ENCODE peak calls at places on chromosomes 3 and 15, in eight cellular contexts. H is body of pancreas; M is adrenal gland; L is RWPE2; J is effector memory CD4-positive, alpha-beta T cell; A is right cardiac atrium; W is breast epithelium; Q is OCI-LY7. O is an unnamed sample. For H3K9me3, the result is how much of the 10 kb centered on the place peaks cover.

GRCh38 chr3:148534089-148534988 is 163.4 kb upstream of the AGTR1 start:
- DNase-seq in M (no peak), Q (no peak), J (no peak), A (no peak), W (no peak), H (no peak), L (no peak), O (no peak)

GRCh38 chr3:135148431-135148830 is 353.4 kb downstream of the EPHB1 start:
- DNase-seq in H (peak), A (peak), L (no peak), W (no peak), Q (no peak), J (no peak), M (peak), O (no peak)

GRCh38 chr15:75171408-75171807 is 30.3 kb upstream of the C15orf39 start:
- DNase-seq in Q (no peak), M (no peak), J (no peak), A (no peak), L (no peak), H (no peak), W (no peak), O (no peak)

GRCh38 chr15:59622289-59622688 is 10.7 kb downstream of the GCNT3 start:
- DNase-seq in W (no peak), L (peak), J (no peak), M (peak), A (peak), Q (peak), H (peak), O (peak)

GRCh38 chr3:44926921-44927320 is 49.1 kb downstream of the ZDHHC3 start:
- DNase-seq in W (no peak), J (no peak), Q (no peak), M (no peak), A (no peak), L (no peak), H (no peak), O (no peak)

GRCh38 chr3:13041113-13041776 is 32.0 kb downstream of the IQSEC1 start:
- DNase-seq in M (no peak), Q (no peak), W (no peak), H (no peak), J (no peak), A (peak), L (no peak), O (no peak)

GRCh38 chr3:185076219-185076618 is 76.6 kb downstream of the C3orf70 start:
- DNase-seq in J (no peak), A (no peak), M (no peak), L (no peak), W (no peak), Q (no peak), H (peak), O (no peak)

GRCh38 chr15:32701863-32702262 is 15.9 kb upstream of the GREM1 start:
- DNase-seq in L (no peak), J (no peak), H (no peak), M (no peak), Q (no peak), A (no peak), W (no peak), O (no peak)

GRCh38 chr15:40282870-40283614 is at the start of gene ANKRD63:
- DNase-seq in H (peak), J (no peak), Q (no peak), A (peak), W (no peak), L (no peak), M (no peak), O (peak)

GRCh38 chr15:88803241-88803919 is at the start of gene ACAN:
- DNase-seq in W (no peak), L (no peak), H (no peak), J (no peak), Q (no peak), M (no peak), A (no peak), O (peak)

GRCh38 chr15:89122532-89123525 is 34.6 kb downstream of the ABHD2 start:
- DNase-seq in W (no peak), L (peak), M (no peak), Q (no peak), J (no peak), A (no peak), H (no peak), O (no peak)

GRCh38 chr3:180679178-180680096 is at the start of gene CCDC39:
- DNase-seq in W (no peak), J (no peak), M (peak), A (peak), H (peak), Q (peak), L (peak), O (peak)

GRCh38 chr3:149620291-149621020 is 37.4 kb downstream of the WWTR1 start:
- DNase-seq in W (no peak), L (no peak), H (no peak), J (no peak), A (no peak), Q (no peak), M (no peak), O (no peak)

GRCh38 chr3:42118762-42119361 is 27.7 kb downstream of the TRAK1 start:
- DNase-seq in J (no peak), M (no peak), Q (peak), A (no peak), W (peak), L (no peak), H (peak), O (peak)

DNA sequence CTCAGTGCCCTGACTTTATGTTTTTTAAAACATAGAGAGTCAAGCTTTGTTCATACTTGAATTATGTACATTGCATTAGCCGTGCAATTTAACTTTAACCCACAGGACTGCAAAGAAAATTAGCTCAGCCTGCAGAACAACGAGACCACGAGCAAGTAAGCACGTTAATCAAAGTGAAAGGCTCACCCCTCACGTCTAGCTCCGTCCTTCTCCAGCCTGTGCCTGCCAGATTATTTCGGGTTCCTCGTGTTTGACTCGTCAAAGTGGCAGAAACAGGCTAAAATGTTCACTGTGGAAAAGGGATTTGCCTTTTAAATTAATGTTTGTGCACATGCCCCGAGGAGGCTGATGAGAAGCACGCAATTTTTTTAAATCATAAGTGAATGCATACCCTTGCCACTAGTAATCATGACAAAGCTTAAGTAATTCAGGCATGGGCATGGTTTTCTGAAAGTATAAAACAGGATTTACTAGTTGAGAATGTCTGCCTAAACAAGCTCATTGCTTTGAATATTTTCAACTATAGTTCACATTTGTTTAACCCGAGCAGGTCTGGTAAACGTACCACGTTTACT is 15.3 kb downstream of the ZBTB38 start:
- DNase-seq in W (no peak), L (no peak), J (no peak), Q (peak), A (no peak), H (no peak), M (no peak), O (peak)
- H3K4me3 ChIP-seq in W (peak), L (no peak), J (no peak), Q (peak), A (no peak), H (no peak), M (no peak), O (peak)

GRCh38 chr15:92151741-92152140 is 241.9 kb upstream of the ST8SIA2 start:
- DNase-seq in W (no peak), H (no peak), M (no peak), A (no peak), L (no peak), Q (no peak), J (no peak), O (no peak)
- H3K27ac ChIP-seq in W (no peak), H (no peak), M (no peak), A (no peak), L (no peak), Q (no peak), J (no peak), O (no peak)

DNA sequence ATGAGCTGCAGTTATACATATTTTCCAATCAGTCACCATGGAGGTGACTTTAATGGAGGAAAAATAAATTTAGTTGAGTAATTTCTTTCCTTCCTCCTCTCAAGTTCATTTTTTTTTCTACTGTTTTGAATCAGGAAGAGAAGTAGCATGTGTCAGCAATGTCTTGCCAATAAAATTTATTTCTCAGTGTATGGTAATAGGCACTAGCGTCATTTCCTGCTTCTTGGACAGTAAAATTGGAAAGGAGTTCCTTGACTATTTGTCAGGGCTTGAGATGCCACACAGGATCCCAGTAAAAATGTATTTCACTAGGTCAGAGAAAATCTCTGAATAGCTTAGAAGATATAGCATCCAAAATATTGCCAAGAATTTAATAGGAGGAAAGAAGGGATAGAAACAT is 605.9 kb downstream of the ROBO1 start:
- DNase-seq in A (no peak), M (no peak), J (no peak), W (no peak), Q (no peak), L (no peak), H (no peak), O (no peak)
- H3K9me3 ChIP-seq in A (under half), M (under half), J (under half), W (under half), Q (under half), L (under half), H (under half), O (under half)

DNA sequence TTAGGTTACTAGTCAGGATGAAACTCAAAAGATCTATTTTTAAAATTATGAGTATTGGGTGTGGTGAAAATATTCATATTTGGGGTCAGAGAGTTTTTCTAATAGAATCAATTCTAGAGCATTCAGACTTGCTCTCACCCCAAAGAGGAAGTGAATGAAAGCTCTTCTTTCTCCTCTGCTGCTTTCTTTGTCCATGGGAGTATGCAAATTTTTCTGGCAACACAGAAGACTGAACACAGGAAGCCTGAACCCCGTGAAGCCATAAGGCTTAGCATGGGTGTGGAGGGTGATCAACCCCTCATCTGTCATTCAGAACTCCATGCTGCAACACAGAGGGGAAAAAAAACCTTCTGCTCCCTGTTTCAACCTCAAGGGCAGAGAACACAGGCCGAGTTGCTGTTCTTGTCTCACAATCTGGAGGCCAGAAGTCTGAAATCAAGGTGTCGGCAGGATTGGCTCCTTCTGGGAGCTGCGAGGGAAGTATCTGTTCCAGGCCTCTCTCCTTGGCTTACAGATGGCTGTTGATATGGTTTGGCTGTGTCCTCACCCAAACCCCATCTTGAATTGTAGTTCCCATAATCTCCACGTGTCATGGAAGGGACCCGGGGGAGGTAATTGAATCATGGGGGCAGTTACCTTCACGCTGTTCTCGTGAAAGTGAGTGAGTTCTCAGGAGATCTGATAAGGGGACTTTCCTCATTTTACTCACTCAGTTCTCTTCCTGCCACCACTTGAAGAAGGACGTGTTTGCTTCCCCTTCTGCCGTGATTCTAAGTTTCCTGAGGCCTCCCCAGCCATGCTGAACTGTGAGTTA is 33.7 kb upstream of the CD47 start:
- DNase-seq in W (no peak), A (no peak), H (no peak), M (no peak), Q (peak), L (no peak), J (peak), O (no peak)
- H3K4me3 ChIP-seq in W (no peak), A (no peak), H (no peak), M (no peak), Q (peak), L (no peak), J (peak), O (no peak)

O was measured in WERI-Rb-1.